ENCODE peak calls at places on chromosome 10, in seven cellular contexts. One of them, this sample, is unnamed. For H3K36me3, the result is how much of the 10 kb centered on the place peaks cover.

GRCh38 chr10:72328045-72328828 is 26.5 kb downstream of the DNAJB12 start:
- DNase-seq in bronchial epithelial cell: peak
- DNase-seq in tibial artery: peak
- DNase-seq in mammary epithelial cell: no peak
- DNase-seq in IMR-90: peak
- DNase-seq in pancreas: peak
- DNase-seq in adrenal gland: peak
- DNase-seq in this sample: peak

GRCh38 chr10:79938728-79939380 is 10.1 kb downstream of the SFTPD start:
- DNase-seq in adrenal gland: peak
- DNase-seq in bronchial epithelial cell: no peak
- DNase-seq in mammary epithelial cell: no peak
- DNase-seq in IMR-90: no peak
- DNase-seq in tibial artery: peak
- DNase-seq in pancreas: no peak
- DNase-seq in this sample: no peak

GRCh38 chr10:43899224-43899959 is 250.7 kb upstream of the ZNF32 start:
- DNase-seq in adrenal gland: no peak
- DNase-seq in bronchial epithelial cell: no peak
- DNase-seq in pancreas: peak
- DNase-seq in IMR-90: no peak
- DNase-seq in mammary epithelial cell: no peak
- DNase-seq in tibial artery: no peak
- DNase-seq in this sample: no peak

GRCh38 chr10:105502076-105502475 is 861.0 kb downstream of the SORCS3 start:
- DNase-seq in IMR-90: no peak
- DNase-seq in bronchial epithelial cell: no peak
- DNase-seq in tibial artery: no peak
- DNase-seq in pancreas: no peak
- DNase-seq in adrenal gland: no peak
- DNase-seq in mammary epithelial cell: no peak
- DNase-seq in this sample: no peak

GRCh38 chr10:120788756-120789155 is 62.4 kb upstream of the WDR11 start:
- DNase-seq in tibial artery: no peak
- DNase-seq in adrenal gland: no peak
- DNase-seq in mammary epithelial cell: no peak
- DNase-seq in pancreas: no peak
- DNase-seq in IMR-90: no peak
- DNase-seq in bronchial epithelial cell: no peak
- DNase-seq in this sample: no peak

GRCh38 chr10:127990846-127991542 is 84.1 kb downstream of the PTPRE start:
- DNase-seq in bronchial epithelial cell: peak
- DNase-seq in pancreas: no peak
- DNase-seq in tibial artery: no peak
- DNase-seq in mammary epithelial cell: peak
- DNase-seq in adrenal gland: no peak
- DNase-seq in IMR-90: peak
- DNase-seq in this sample: peak

GRCh38 chr10:44769449-44769848 is 141.7 kb upstream of the TMEM72 start:
- DNase-seq in bronchial epithelial cell: no peak
- DNase-seq in pancreas: no peak
- DNase-seq in tibial artery: no peak
- DNase-seq in IMR-90: no peak
- DNase-seq in adrenal gland: no peak
- DNase-seq in mammary epithelial cell: no peak
- DNase-seq in this sample: no peak

GRCh38 chr10:91467114-91467513 is 57.0 kb downstream of the HECTD2 start:
- DNase-seq in adrenal gland: no peak
- DNase-seq in IMR-90: no peak
- DNase-seq in bronchial epithelial cell: no peak
- DNase-seq in pancreas: no peak
- DNase-seq in tibial artery: no peak
- DNase-seq in mammary epithelial cell: no peak
- DNase-seq in this sample: no peak

GRCh38 chr10:71243756-71244637 is 31.6 kb downstream of the UNC5B start:
- DNase-seq in mammary epithelial cell: peak
- DNase-seq in bronchial epithelial cell: peak
- DNase-seq in IMR-90: peak
- DNase-seq in pancreas: no peak
- DNase-seq in tibial artery: no peak
- DNase-seq in adrenal gland: no peak
- DNase-seq in this sample: peak

GRCh38 chr10:71247306-71247705 is 34.9 kb downstream of the UNC5B start:
- DNase-seq in mammary epithelial cell: peak
- DNase-seq in tibial artery: no peak
- DNase-seq in adrenal gland: no peak
- DNase-seq in IMR-90: no peak
- DNase-seq in pancreas: no peak
- DNase-seq in bronchial epithelial cell: peak
- DNase-seq in this sample: no peak

GRCh38 chr10:71246591-71247143 is 34.3 kb downstream of the UNC5B start:
- DNase-seq in adrenal gland: no peak
- DNase-seq in pancreas: no peak
- DNase-seq in tibial artery: no peak
- DNase-seq in mammary epithelial cell: peak
- DNase-seq in IMR-90: no peak
- DNase-seq in bronchial epithelial cell: peak
- DNase-seq in this sample: no peak

GRCh38 chr10:71244638-71245419 is 32.5 kb downstream of the UNC5B start:
- DNase-seq in mammary epithelial cell: no peak
- DNase-seq in pancreas: no peak
- DNase-seq in adrenal gland: no peak
- DNase-seq in bronchial epithelial cell: peak
- DNase-seq in tibial artery: peak
- DNase-seq in IMR-90: peak
- DNase-seq in this sample: peak

DNA sequence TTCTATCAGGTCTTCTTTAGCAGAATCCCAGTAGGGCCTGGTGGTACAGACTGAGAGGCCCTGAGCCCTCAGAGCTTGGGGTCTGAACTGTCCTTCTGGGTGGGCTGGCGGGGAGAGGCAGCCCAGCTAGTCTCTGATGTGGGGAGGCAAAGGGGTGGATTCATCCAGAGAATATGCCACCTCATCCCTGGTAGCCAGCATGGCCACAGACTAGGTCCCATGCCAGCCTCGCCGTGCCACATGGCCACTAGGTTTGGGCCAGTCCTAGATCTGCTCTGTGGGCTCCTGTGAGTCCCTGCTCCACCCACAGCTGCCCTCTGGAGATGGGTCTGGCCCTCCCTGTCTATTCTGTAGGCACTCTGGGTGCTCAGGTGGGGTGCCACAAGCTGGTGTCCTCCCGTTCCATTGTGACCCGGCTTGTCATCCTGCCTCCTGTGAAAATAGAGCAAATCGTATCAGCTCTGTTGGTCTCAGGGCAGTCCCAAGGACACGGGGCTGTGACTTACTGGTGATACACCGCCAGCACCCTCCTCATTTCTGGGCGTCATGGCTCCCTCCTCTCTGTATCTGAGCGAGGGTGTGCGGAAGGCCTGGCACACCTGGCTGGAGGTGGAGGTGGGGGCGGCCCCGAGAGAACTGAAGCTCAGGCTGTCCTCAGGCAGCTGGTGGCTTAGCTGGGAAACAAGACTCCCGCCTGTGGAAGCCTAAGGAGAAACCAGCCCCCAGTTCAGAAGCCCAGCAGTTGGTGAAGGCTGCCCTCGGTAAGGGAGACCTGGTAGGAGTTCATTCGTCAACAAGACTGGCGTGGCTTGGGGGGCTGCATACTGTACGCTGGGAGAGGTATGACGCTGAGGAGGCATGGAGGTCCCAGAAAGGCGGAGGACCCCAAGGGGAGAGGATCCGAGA is 33.3 kb downstream of the UNC5B start:
- DNase-seq in mammary epithelial cell: no peak
- DNase-seq in pancreas: no peak
- DNase-seq in tibial artery: no peak
- DNase-seq in adrenal gland: no peak
- DNase-seq in bronchial epithelial cell: no peak
- DNase-seq in IMR-90: no peak
- DNase-seq in this sample: no peak
- H3K4me3 ChIP-seq in mammary epithelial cell: no peak
- H3K4me3 ChIP-seq in pancreas: no peak
- H3K4me3 ChIP-seq in tibial artery: no peak
- H3K4me3 ChIP-seq in adrenal gland: no peak
- H3K4me3 ChIP-seq in bronchial epithelial cell: no peak
- H3K4me3 ChIP-seq in IMR-90: no peak
- H3K4me3 ChIP-seq in this sample: no peak

DNA sequence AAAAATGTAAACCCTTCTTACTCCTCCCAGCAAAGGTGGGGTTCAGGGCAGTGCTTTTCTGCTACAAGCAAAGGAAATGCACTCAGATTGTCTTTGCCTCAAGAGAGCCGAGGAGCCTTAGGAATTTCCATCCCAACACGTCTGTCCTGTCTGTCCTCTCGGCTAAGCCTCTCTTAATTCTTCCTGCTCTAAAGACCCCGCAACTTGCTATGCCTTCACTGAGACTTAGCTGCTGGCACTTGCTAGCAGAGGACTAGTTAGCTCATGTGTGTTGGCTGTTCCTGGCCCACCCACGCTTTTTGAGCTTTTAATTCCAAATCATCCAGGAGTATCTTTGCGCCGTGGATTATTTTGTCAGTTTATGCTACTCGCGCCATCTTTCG is 481 bp upstream of the NPM3 start:
- DNase-seq in pancreas: no peak
- DNase-seq in IMR-90: peak
- DNase-seq in bronchial epithelial cell: peak
- DNase-seq in adrenal gland: no peak
- DNase-seq in mammary epithelial cell: peak
- DNase-seq in tibial artery: no peak
- DNase-seq in this sample: no peak
- H3K36me3 ChIP-seq in pancreas: under half
- H3K36me3 ChIP-seq in IMR-90: under half
- H3K36me3 ChIP-seq in bronchial epithelial cell: under half
- H3K36me3 ChIP-seq in adrenal gland: under half
- H3K36me3 ChIP-seq in mammary epithelial cell: under half
- H3K36me3 ChIP-seq in tibial artery: under half
- H3K36me3 ChIP-seq in this sample: under half

GRCh38 chr10:62002753-62003152 is 101.3 kb downstream of the ARID5B start:
- DNase-seq in bronchial epithelial cell: no peak
- DNase-seq in mammary epithelial cell: no peak
- DNase-seq in IMR-90: no peak
- DNase-seq in adrenal gland: no peak
- DNase-seq in pancreas: no peak
- DNase-seq in tibial artery: no peak
- DNase-seq in this sample: no peak

GRCh38 chr10:62005687-62006086 is 104.2 kb downstream of the ARID5B start:
- DNase-seq in adrenal gland: peak
- DNase-seq in IMR-90: no peak
- DNase-seq in pancreas: no peak
- DNase-seq in tibial artery: no peak
- DNase-seq in mammary epithelial cell: no peak
- DNase-seq in bronchial epithelial cell: no peak
- DNase-seq in this sample: no peak

GRCh38 chr10:62007145-62007544 is 105.6 kb downstream of the ARID5B start:
- DNase-seq in tibial artery: no peak
- DNase-seq in adrenal gland: no peak
- DNase-seq in IMR-90: no peak
- DNase-seq in mammary epithelial cell: no peak
- DNase-seq in pancreas: no peak
- DNase-seq in bronchial epithelial cell: no peak
- DNase-seq in this sample: no peak

GRCh38 chr10:62008196-62008595 is 106.7 kb downstream of the ARID5B start:
- DNase-seq in bronchial epithelial cell: no peak
- DNase-seq in adrenal gland: no peak
- DNase-seq in pancreas: no peak
- DNase-seq in IMR-90: no peak
- DNase-seq in tibial artery: no peak
- DNase-seq in mammary epithelial cell: no peak
- DNase-seq in this sample: no peak

DNA sequence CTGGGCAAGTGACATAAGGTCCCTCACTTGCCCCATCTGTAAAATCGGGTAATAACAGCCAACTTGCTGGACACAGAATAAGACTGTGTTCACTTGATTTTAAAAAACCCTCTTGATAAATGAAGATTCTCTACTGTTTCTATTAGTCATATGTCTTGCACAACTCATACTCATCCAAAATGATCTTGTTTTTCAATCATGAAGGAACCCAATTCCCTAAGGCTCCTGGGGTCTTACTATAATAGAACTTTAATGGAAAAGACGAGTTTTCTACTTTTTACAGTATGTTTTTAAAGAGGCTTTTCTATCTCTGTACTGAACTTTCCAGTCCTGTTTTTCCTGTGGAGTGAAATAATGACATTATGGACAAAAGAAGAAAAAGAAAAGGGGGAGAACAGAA is 103.8 kb downstream of the ARID5B start:
- DNase-seq in IMR-90: peak
- DNase-seq in pancreas: no peak
- DNase-seq in mammary epithelial cell: no peak
- DNase-seq in tibial artery: no peak
- DNase-seq in bronchial epithelial cell: peak
- DNase-seq in adrenal gland: no peak
- DNase-seq in this sample: no peak
- H3K4me3 ChIP-seq in IMR-90: no peak
- H3K4me3 ChIP-seq in pancreas: no peak
- H3K4me3 ChIP-seq in mammary epithelial cell: no peak
- H3K4me3 ChIP-seq in tibial artery: no peak
- H3K4me3 ChIP-seq in bronchial epithelial cell: no peak
- H3K4me3 ChIP-seq in adrenal gland: no peak
- H3K4me3 ChIP-seq in this sample: no peak

GRCh38 chr10:131942455-131942854 is 39.3 kb downstream of the BNIP3 start:
- DNase-seq in adrenal gland: no peak
- DNase-seq in bronchial epithelial cell: no peak
- DNase-seq in tibial artery: no peak
- DNase-seq in pancreas: no peak
- DNase-seq in IMR-90: no peak
- DNase-seq in mammary epithelial cell: no peak
- DNase-seq in this sample: no peak

GRCh38 chr10:131946880-131947279 is 34.8 kb downstream of the BNIP3 start:
- DNase-seq in IMR-90: no peak
- DNase-seq in mammary epithelial cell: no peak
- DNase-seq in bronchial epithelial cell: no peak
- DNase-seq in tibial artery: no peak
- DNase-seq in adrenal gland: no peak
- DNase-seq in pancreas: no peak
- DNase-seq in this sample: no peak

GRCh38 chr10:131938681-131939080 is 37.9 kb downstream of the PPP2R2D start:
- DNase-seq in tibial artery: no peak
- DNase-seq in adrenal gland: no peak
- DNase-seq in pancreas: no peak
- DNase-seq in mammary epithelial cell: no peak
- DNase-seq in bronchial epithelial cell: no peak
- DNase-seq in IMR-90: no peak
- DNase-seq in this sample: no peak

GRCh38 chr10:131946321-131946751 is 35.4 kb downstream of the BNIP3 start:
- DNase-seq in IMR-90: peak
- DNase-seq in bronchial epithelial cell: peak
- DNase-seq in tibial artery: no peak
- DNase-seq in mammary epithelial cell: no peak
- DNase-seq in adrenal gland: no peak
- DNase-seq in pancreas: peak
- DNase-seq in this sample: peak

DNA sequence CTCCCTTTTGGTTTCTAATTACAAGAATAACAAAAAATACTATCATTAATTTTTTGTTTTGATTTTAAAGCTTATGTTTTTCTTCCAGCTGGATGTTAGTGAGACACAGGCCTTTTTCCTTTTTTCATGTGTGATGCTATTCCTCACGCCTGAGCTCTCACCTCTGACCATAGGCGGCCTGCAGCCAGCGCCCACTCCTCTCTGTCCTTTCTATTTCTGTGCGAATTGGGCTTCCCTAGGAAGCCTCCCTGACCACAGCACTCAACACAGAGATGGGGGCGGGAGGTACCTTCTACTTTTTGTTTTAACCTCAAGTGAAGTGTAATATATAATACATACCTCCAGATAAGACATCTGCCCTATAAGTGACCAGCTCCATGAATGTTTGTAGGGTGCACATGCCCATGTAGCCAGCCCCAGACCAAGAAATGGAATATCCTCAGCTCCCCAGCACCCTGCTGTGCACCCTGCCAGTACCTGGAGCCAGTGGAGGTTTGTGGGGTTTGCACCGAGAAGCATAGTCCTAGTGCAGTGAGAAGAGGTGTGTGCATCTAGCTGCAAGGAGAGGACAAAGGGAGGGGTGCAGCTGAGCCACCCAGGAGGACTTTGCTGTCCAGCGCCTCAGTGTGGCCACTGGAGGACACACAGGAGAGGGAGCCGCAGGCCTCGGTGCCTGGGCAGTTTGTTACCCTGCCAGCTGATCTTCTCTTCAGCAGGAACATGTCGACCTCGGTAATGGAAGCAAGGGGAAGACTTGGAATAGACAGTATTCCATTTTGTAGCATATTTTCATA is 38.5 kb downstream of the BNIP3 start:
- DNase-seq in adrenal gland: peak
- DNase-seq in IMR-90: no peak
- DNase-seq in mammary epithelial cell: no peak
- DNase-seq in bronchial epithelial cell: no peak
- DNase-seq in pancreas: no peak
- DNase-seq in tibial artery: no peak
- DNase-seq in this sample: no peak
- H3K36me3 ChIP-seq in adrenal gland: under half
- H3K36me3 ChIP-seq in IMR-90: under half
- H3K36me3 ChIP-seq in mammary epithelial cell: under half
- H3K36me3 ChIP-seq in bronchial epithelial cell: under half
- H3K36me3 ChIP-seq in pancreas: under half
- H3K36me3 ChIP-seq in tibial artery: under half
- H3K36me3 ChIP-seq in this sample: half or more